ENCODE peak calls at places on chromosome 20, in nine cellular contexts. D is fibroblast of lung, N is left ventricle myocardium inferior, I is ovary, V is tibial nerve, P is suprapubic skin, E is left lung, M is thyroid gland, Z is brain microvascular endothelial cell. A is an unnamed sample. For H3K36me3, the result is how much of the 10 kb centered on the place peaks cover.

GRCh38 chr20:36744764-36745191 is 1.1 kb downstream of the NDRG3 start:
- DNase-seq in D (peak), N (peak), I (no peak), V (no peak), P (no peak), E (no peak), M (peak), Z (peak), A (no peak)

GRCh38 chr20:15930324-15931305 is 642.6 kb downstream of the KIF16B start:
- DNase-seq in D (peak), N (no peak), I (no peak), V (peak), P (no peak), E (no peak), M (no peak), Z (peak), A (no peak)

GRCh38 chr20:48180637-48181036 is 395.4 kb upstream of the SULF2 start:
- DNase-seq in D (peak), N (no peak), I (no peak), V (no peak), P (no peak), E (no peak), M (no peak), Z (no peak), A (no peak)

GRCh38 chr20:41133709-41134361 is 3.5 kb upstream of the PLCG1 start:
- DNase-seq in D (no peak), N (no peak), I (no peak), V (no peak), P (peak), E (no peak), M (no peak), Z (no peak), A (peak)

GRCh38 chr20:38706482-38706881 is 17.8 kb upstream of the SLC32A1 start:
- DNase-seq in D (no peak), N (no peak), I (no peak), V (no peak), P (no peak), E (no peak), M (no peak), Z (no peak), A (no peak)

GRCh38 chr20:25191689-25192088 is 3.8 kb upstream of the ENTPD6 start:
- DNase-seq in D (no peak), N (no peak), I (no peak), V (no peak), P (no peak), E (no peak), M (no peak), Z (no peak), A (no peak)

GRCh38 chr20:6705920-6706500 is 61.5 kb upstream of the BMP2 start:
- DNase-seq in D (no peak), N (no peak), I (no peak), V (no peak), P (no peak), E (no peak), M (no peak), Z (no peak), A (no peak)

GRCh38 chr20:58466309-58466708 is 48.9 kb downstream of the APCDD1L start:
- DNase-seq in D (no peak), N (no peak), I (no peak), V (no peak), P (no peak), E (no peak), M (no peak), Z (no peak), A (no peak)

GRCh38 chr20:32024683-32025295 is 14.6 kb downstream of the CCM2L start:
- DNase-seq in D (no peak), N (no peak), I (no peak), V (no peak), P (no peak), E (no peak), M (no peak), Z (no peak), A (no peak)

GRCh38 chr20:2386516-2387179 is 5.9 kb downstream of the TGM6 start:
- DNase-seq in D (peak), N (no peak), I (no peak), V (no peak), P (no peak), E (no peak), M (no peak), Z (peak), A (no peak)

GRCh38 chr20:1868856-1869255 is 26.4 kb upstream of the SIRPA start:
- DNase-seq in D (peak), N (no peak), I (no peak), V (no peak), P (no peak), E (no peak), M (no peak), Z (no peak), A (no peak)

GRCh38 chr20:53918010-53918311 is 152.4 kb downstream of the BCAS1 start:
- DNase-seq in D (no peak), N (no peak), I (no peak), V (no peak), P (no peak), E (no peak), M (no peak), Z (no peak), A (no peak)

GRCh38 chr20:37867289-37868195 is 35.4 kb upstream of the VSTM2L start:
- DNase-seq in D (no peak), N (no peak), I (no peak), V (no peak), P (no peak), E (no peak), M (no peak), Z (no peak), A (no peak)

GRCh38 chr20:25309395-25310267 is 61.7 kb downstream of the PYGB start:
- DNase-seq in D (peak), N (no peak), I (peak), V (peak), P (peak), E (peak), M (peak), Z (peak), A (no peak)

GRCh38 chr20:4261333-4262284 is 246.3 kb upstream of the RNF24 start:
- DNase-seq in D (peak), N (no peak), I (no peak), V (no peak), P (no peak), E (no peak), M (no peak), Z (peak), A (no peak)

GRCh38 chr20:4053071-4053470 is 37.7 kb upstream of the RNF24 start:
- DNase-seq in D (no peak), N (no peak), I (no peak), V (no peak), P (no peak), E (no peak), M (no peak), Z (no peak), A (no peak)

GRCh38 chr20:12555369-12555768 is 453.4 kb upstream of the SPTLC3 start:
- DNase-seq in D (no peak), N (no peak), I (no peak), V (no peak), P (no peak), E (no peak), M (no peak), Z (no peak), A (no peak)

GRCh38 chr20:59939052-59939878 is 840 bp downstream of the PPP1R3D start:
- DNase-seq in D (peak), N (peak), I (peak), V (no peak), P (no peak), E (peak), M (peak), Z (no peak), A (peak)

GRCh38 chr20:59940956-59941294 is 736 bp downstream of the FAM217B start:
- DNase-seq in D (no peak), N (no peak), I (no peak), V (no peak), P (no peak), E (no peak), M (no peak), Z (no peak), A (no peak)

GRCh38 chr20:59938696-59939051 is 1.4 kb downstream of the PPP1R3D start:
- DNase-seq in D (no peak), N (no peak), I (no peak), V (no peak), P (no peak), E (no peak), M (peak), Z (no peak), A (no peak)

GRCh38 chr20:59939879-59940128 is 301 bp downstream of the PPP1R3D start:
- DNase-seq in D (no peak), N (peak), I (peak), V (no peak), P (no peak), E (no peak), M (peak), Z (no peak), A (no peak)

DNA sequence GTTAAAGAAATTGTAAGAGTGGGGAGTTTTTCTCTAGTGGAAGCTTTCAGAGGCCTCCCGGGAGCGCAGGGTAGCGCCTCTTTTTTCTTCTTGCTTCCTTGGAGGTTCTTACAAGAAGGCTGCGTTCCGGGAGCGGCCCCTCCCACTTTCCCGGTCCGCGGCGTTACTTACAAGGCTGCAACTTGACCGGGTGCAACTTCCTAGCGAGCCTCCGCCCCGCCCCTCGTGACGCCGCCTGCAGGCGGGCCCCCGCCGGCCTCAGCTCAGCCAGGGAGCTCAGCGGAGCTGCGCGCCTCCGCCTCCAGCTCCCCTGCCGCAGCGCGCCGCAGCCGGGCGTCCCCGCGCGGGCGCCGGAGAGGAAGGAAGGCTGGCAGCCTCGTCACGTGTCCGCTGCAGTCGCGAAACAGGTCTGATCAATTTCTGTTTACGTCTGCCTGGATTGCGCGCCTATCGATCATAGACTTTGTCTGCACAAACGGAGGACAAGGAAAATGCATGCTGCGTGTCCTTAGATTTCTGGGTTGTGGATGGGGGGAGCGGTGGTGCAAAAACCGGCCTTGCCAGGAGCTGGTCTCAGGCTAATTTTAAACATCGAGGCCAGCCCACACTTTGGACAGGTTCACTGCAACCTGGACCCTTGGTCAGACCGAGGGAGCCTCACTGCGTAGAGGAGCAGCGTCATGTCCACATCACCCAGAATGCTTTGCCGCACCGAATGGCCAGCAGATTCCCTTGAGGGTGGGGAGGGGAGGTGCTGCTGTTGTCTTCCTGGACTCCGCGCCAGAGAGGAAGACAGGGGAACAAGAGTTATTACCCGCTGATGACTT is at the start of the genes FAM217B and PPP1R3D:
- DNase-seq in D (peak), N (peak), I (peak), V (peak), P (peak), E (peak), M (peak), Z (peak), A (peak)
- TF ChIP-seq CTCF in D (no peak), N (peak), I (no peak), V (peak), P (no peak), E (no peak), M (no peak), Z (no peak), A (no peak)

GRCh38 chr20:62287129-62287528 is 15.7 kb upstream of the ADRM1 start:
- DNase-seq in D (no peak), N (no peak), I (no peak), V (no peak), P (no peak), E (no peak), M (no peak), Z (no peak), A (no peak)

GRCh38 chr20:62286493-62287064 is 16.2 kb upstream of the ADRM1 start:
- DNase-seq in D (no peak), N (peak), I (no peak), V (no peak), P (no peak), E (no peak), M (no peak), Z (no peak), A (no peak)

GRCh38 chr20:62285722-62286121 is 17.1 kb upstream of the ADRM1 start:
- DNase-seq in D (no peak), N (no peak), I (peak), V (no peak), P (no peak), E (no peak), M (peak), Z (no peak), A (no peak)

GRCh38 chr20:62284448-62284847 is 18.3 kb upstream of the ADRM1 start:
- DNase-seq in D (no peak), N (no peak), I (no peak), V (no peak), P (no peak), E (no peak), M (no peak), Z (no peak), A (no peak)

GRCh38 chr20:62285151-62285550 is 17.6 kb upstream of the ADRM1 start:
- DNase-seq in D (no peak), N (no peak), I (no peak), V (no peak), P (no peak), E (no peak), M (no peak), Z (no peak), A (no peak)
- H3K36me3 ChIP-seq in D (under half), N (half or more), I (under half), V (half or more), P (half or more), E (under half), M (half or more), Z (half or more), A (under half)

GRCh38 chr20:44186674-44187053 is 324 bp downstream of the JPH2 start:
- DNase-seq in D (no peak), N (no peak), I (no peak), V (no peak), P (no peak), E (no peak), M (no peak), Z (no peak), A (no peak)

GRCh38 chr20:44185574-44185973 is 1.4 kb downstream of the JPH2 start:
- DNase-seq in D (no peak), N (no peak), I (no peak), V (no peak), P (no peak), E (no peak), M (no peak), Z (no peak), A (no peak)

GRCh38 chr20:44187763-44188709 is 1.0 kb upstream of the JPH2 start:
- DNase-seq in D (peak), N (no peak), I (no peak), V (no peak), P (no peak), E (no peak), M (peak), Z (no peak), A (no peak)

GRCh38 chr20:44187054-44187762 is at the start of gene JPH2:
- DNase-seq in D (peak), N (peak), I (peak), V (no peak), P (no peak), E (no peak), M (peak), Z (peak), A (no peak)

DNA sequence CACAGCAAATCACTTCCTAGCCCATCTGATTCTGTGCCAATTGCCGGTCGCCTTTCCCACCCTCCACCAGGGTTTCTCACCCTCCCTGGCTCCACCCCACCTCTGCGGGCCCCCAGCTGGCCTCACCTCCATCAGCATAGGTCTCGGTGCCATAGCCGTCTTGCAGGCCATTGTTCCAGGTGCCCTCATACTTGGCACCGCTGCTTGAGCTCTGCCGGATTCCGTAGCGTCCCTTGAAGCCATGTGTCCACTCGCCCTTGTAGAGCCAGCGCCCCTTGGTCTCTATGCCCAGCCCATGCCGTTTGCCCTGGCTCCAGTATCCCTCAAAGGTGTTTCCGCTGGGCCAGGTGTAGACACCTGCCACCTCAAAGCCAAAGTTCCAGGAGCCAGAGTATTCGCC is 787 bp downstream of the JPH2 start:
- DNase-seq in D (no peak), N (no peak), I (no peak), V (no peak), P (no peak), E (no peak), M (no peak), Z (no peak), A (no peak)
- H3K4me3 ChIP-seq in D (no peak), N (peak), I (peak), V (no peak), P (peak), E (no peak), M (no peak), Z (no peak), A (no peak)

GRCh38 chr20:49186535-49187329 is 1.4 kb downstream of the STAU1 start:
- DNase-seq in D (peak), N (peak), I (peak), V (peak), P (no peak), E (no peak), M (peak), Z (peak), A (no peak)
- TF ChIP-seq CTCF in D (no peak), N (no peak), I (no peak), V (no peak), P (no peak), E (no peak), M (no peak), Z (no peak), A (no peak)

GRCh38 chr20:63961664-63962425 is 5.6 kb upstream of the UCKL1 start:
- DNase-seq in D (no peak), N (peak), I (no peak), V (no peak), P (no peak), E (peak), M (no peak), Z (no peak), A (no peak)

GRCh38 chr20:63962426-63963347 is 6.5 kb upstream of the UCKL1 start:
- DNase-seq in D (no peak), N (peak), I (peak), V (no peak), P (no peak), E (peak), M (no peak), Z (no peak), A (peak)

GRCh38 chr20:63963784-63964301 is 5.9 kb downstream of the ZNF512B start:
- DNase-seq in D (no peak), N (peak), I (peak), V (no peak), P (no peak), E (peak), M (no peak), Z (no peak), A (peak)

GRCh38 chr20:63964412-63964811 is 5.3 kb downstream of the ZNF512B start:
- DNase-seq in D (no peak), N (peak), I (peak), V (no peak), P (no peak), E (peak), M (peak), Z (no peak), A (no peak)

GRCh38 chr20:63963348-63963741 is 6.4 kb downstream of the ZNF512B start:
- DNase-seq in D (no peak), N (peak), I (peak), V (no peak), P (no peak), E (peak), M (no peak), Z (no peak), A (peak)
- H3K36me3 ChIP-seq in D (under half), N (half or more), I (under half), V (half or more), P (half or more), E (under half), M (under half), Z (half or more), A (under half)

A was measured in GM06990.